ENCODE peak calls at places on chromosomes 4 and X, in five cellular contexts. One of them, this sample, is unnamed.

GRCh38 chr4:1014395-1015167 is 3.2 kb downstream of the FGFRL1 start:
- DNase-seq in NCI-H510A: no peak
- DNase-seq in ascending aorta: no peak
- DNase-seq in amniotic stem cell: no peak
- DNase-seq in T-helper 9 cell: no peak
- DNase-seq in this sample: no peak

GRCh38 chrX:47687249-47687648 is 28.3 kb upstream of the UXT start:
- DNase-seq in NCI-H510A: no peak
- DNase-seq in ascending aorta: no peak
- DNase-seq in amniotic stem cell: no peak
- DNase-seq in T-helper 9 cell: no peak
- DNase-seq in this sample: no peak

GRCh38 chr4:109559625-109559982 is 442 bp upstream of the MCUB start:
- DNase-seq in NCI-H510A: no peak
- DNase-seq in ascending aorta: no peak
- DNase-seq in amniotic stem cell: no peak
- DNase-seq in T-helper 9 cell: no peak
- DNase-seq in this sample: peak; percentile 47

GRCh38 chrX:12058087-12058486 is 80.2 kb upstream of the FRMPD4 start:
- DNase-seq in NCI-H510A: no peak
- DNase-seq in ascending aorta: no peak
- DNase-seq in amniotic stem cell: no peak
- DNase-seq in T-helper 9 cell: no peak
- DNase-seq in this sample: no peak

GRCh38 chr4:95544433-95545103 is 4.2 kb downstream of the UNC5C start:
- DNase-seq in NCI-H510A: no peak
- DNase-seq in ascending aorta: no peak
- DNase-seq in amniotic stem cell: no peak
- DNase-seq in T-helper 9 cell: no peak
- DNase-seq in this sample: no peak

GRCh38 chr4:1565598-1566295 is 118.4 kb downstream of the FAM53A start:
- DNase-seq in NCI-H510A: no peak
- DNase-seq in ascending aorta: no peak
- DNase-seq in amniotic stem cell: no peak
- DNase-seq in T-helper 9 cell: no peak
- DNase-seq in this sample: peak; percentile 18

GRCh38 chr4:187286536-187286935 is 562.9 kb upstream of the FAT1 start:
- DNase-seq in NCI-H510A: no peak
- DNase-seq in ascending aorta: no peak
- DNase-seq in amniotic stem cell: peak; percentile 27
- DNase-seq in T-helper 9 cell: no peak
- DNase-seq in this sample: no peak

GRCh38 chr4:1072830-1073446 is 40.4 kb downstream of the RNF212 start:
- DNase-seq in NCI-H510A: no peak
- DNase-seq in ascending aorta: no peak
- DNase-seq in amniotic stem cell: peak; percentile 9
- DNase-seq in T-helper 9 cell: peak; percentile 31
- DNase-seq in this sample: peak; percentile 34

GRCh38 chrX:22325091-22325490 is 52.4 kb downstream of the CBLL2 start:
- DNase-seq in NCI-H510A: no peak
- DNase-seq in ascending aorta: no peak
- DNase-seq in amniotic stem cell: no peak
- DNase-seq in T-helper 9 cell: no peak
- DNase-seq in this sample: no peak

GRCh38 chr4:131091896-131092295 is 1995.9 kb downstream of the C4orf33 start:
- DNase-seq in NCI-H510A: no peak
- DNase-seq in ascending aorta: no peak
- DNase-seq in amniotic stem cell: peak; percentile 44
- DNase-seq in T-helper 9 cell: no peak
- DNase-seq in this sample: no peak

GRCh38 chrX:64439551-64439950 is 44.3 kb upstream of the MTMR8 start:
- DNase-seq in NCI-H510A: no peak
- DNase-seq in ascending aorta: no peak
- DNase-seq in amniotic stem cell: no peak
- DNase-seq in T-helper 9 cell: no peak
- DNase-seq in this sample: no peak